ENCODE peak calls at places on chromosomes 3 and 15, in seven cellular contexts. L is ovary, N is nephron progenitor cell, I is RWPE1, U is cardiac fibroblast, X is GM06990, F is fibroblast of the aortic adventitia. P is an unnamed sample.

GRCh38 chr3:115692887-115693524 is 69.7 kb downstream of the GAP43 start:
- DNase-seq in L (peak; percentile 59), N (peak; percentile 78), I (peak; percentile 71), U (peak; percentile 84), X (peak; percentile 19), F (peak; percentile 82), P (peak; percentile 82)

GRCh38 chr3:82100378-82100777 is 338.9 kb upstream of the GBE1 start:
- DNase-seq in L (no peak), N (peak; percentile 20), I (peak; percentile 73), U (no peak), X (no peak), F (peak; percentile 51), P (no peak)

GRCh38 chr3:14289590-14290453 is 111.2 kb downstream of the LSM3 start:
- DNase-seq in L (no peak), N (no peak), I (no peak), U (peak; percentile 89), X (no peak), F (peak; percentile 69), P (peak; percentile 24)

GRCh38 chr3:66565301-66565700 is 64.5 kb upstream of the LRIG1 start:
- DNase-seq in L (no peak), N (no peak), I (no peak), U (no peak), X (no peak), F (peak; percentile 25), P (no peak)

GRCh38 chr3:143002083-143002712 is 828 bp downstream of the U2SURP start:
- DNase-seq in L (no peak), N (no peak), I (peak; percentile 30), U (peak; percentile 49), X (no peak), F (peak; percentile 27), P (no peak)

GRCh38 chr3:189664311-189664710 is 33.1 kb downstream of the TP63 start:
- DNase-seq in L (no peak), N (no peak), I (peak; percentile 63), U (peak; percentile 97), X (no peak), F (peak; percentile 97), P (no peak)

GRCh38 chr15:59104912-59105732 is at the start of gene CCNB2:
- DNase-seq in L (peak; percentile 82), N (peak; percentile 84), I (peak; percentile 98), U (peak; percentile 96), X (peak; percentile 92), F (peak; percentile 94), P (peak; percentile 90)

GRCh38 chr15:39695793-39696192 is 86.8 kb downstream of the FSIP1 start:
- DNase-seq in L (no peak), N (no peak), I (no peak), U (no peak), X (no peak), F (no peak), P (no peak)

GRCh38 chr3:124879395-124879723 is 7.8 kb downstream of the ITGB5 start:
- DNase-seq in L (no peak), N (no peak), I (no peak), U (peak; percentile 36), X (no peak), F (no peak), P (no peak)

GRCh38 chr15:84079885-84080777 is 155.4 kb upstream of the GOLGA6L4 start:
- DNase-seq in L (peak; percentile 19), N (peak; percentile 70), I (peak; percentile 5), U (peak; percentile 25), X (peak; percentile 63), F (peak; percentile 3), P (no peak)

GRCh38 chr15:76931397-76932089 is at the start of gene RCN2:
- DNase-seq in L (peak; percentile 94), N (peak; percentile 94), I (peak; percentile 95), U (peak; percentile 93), X (peak; percentile 95), F (peak; percentile 89), P (peak; percentile 98)

GRCh38 chr3:126259411-126260391 is 79.3 kb upstream of the ALDH1L1 start:
- DNase-seq in L (peak; percentile 82), N (peak; percentile 59), I (no peak), U (peak; percentile 61), X (no peak), F (peak; percentile 40), P (peak; percentile 57)

GRCh38 chr3:105868450-105868744 is 415 bp downstream of the CBLB start:
- DNase-seq in L (no peak), N (peak; percentile 69), I (peak; percentile 18), U (peak; percentile 63), X (no peak), F (peak; percentile 43), P (peak; percentile 53)

GRCh38 chr15:35751421-35752133 is 205.6 kb upstream of the DPH6 start:
- DNase-seq in L (peak; percentile 64), N (peak; percentile 85), I (peak; percentile 53), U (peak; percentile 86), X (no peak), F (peak; percentile 82), P (peak; percentile 41)

GRCh38 chr3:132318451-132318850 is 1.2 kb downstream of the ACP3 start:
- DNase-seq in L (no peak), N (no peak), I (peak; percentile 30), U (peak; percentile 50), X (no peak), F (no peak), P (no peak)

GRCh38 chr3:146374146-146374545 is 95.2 kb downstream of the PLSCR2 start:
- DNase-seq in L (no peak), N (no peak), I (no peak), U (peak; percentile 57), X (no peak), F (peak; percentile 55), P (no peak)

GRCh38 chr3:123757281-123757940 is 126.7 kb downstream of the MYLK start:
- DNase-seq in L (no peak), N (no peak), I (no peak), U (no peak), X (no peak), F (no peak), P (peak; percentile 60)

GRCh38 chr3:48057521-48057920 is 41.3 kb upstream of the MAP4 start:
- DNase-seq in L (no peak), N (no peak), I (no peak), U (no peak), X (no peak), F (peak; percentile 47), P (no peak)

GRCh38 chr3:107928084-107928445 is 162.8 kb downstream of the CD47 start:
- DNase-seq in L (no peak), N (no peak), I (peak; percentile 41), U (peak; percentile 57), X (no peak), F (peak; percentile 42), P (no peak)

DNA sequence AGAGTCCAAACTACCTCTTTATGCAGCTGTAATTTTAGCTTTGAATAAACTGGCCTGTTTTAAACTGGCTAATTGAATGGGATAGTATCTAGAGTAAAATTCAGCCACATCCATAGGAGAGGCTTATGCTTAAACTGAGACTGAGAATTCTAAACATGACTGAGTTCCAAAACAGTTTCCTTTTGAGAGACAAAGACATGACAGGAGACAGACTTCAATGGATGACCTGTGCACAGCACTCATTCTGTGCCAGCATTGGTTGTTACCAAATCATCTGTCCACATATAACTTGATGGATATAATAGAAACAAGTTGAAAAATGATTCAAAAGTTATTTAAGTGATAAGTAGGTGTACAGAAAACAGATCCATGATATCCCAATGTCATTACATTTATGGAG is 20.9 kb downstream of the IL12A start:
- DNase-seq in L (no peak), N (no peak), I (no peak), U (no peak), X (no peak), F (no peak), P (no peak)
- TF ChIP-seq CTCF in L (no peak), N (no peak), I (no peak), U (no peak), X (no peak), F (no peak), P (no peak)

GRCh38 chr15:81257435-81257834 is 60.8 kb downstream of the IL16 start:
- DNase-seq in L (no peak), N (no peak), I (no peak), U (no peak), X (no peak), F (no peak), P (no peak)

GRCh38 chr15:81258455-81258854 is 61.8 kb downstream of the IL16 start:
- DNase-seq in L (no peak), N (no peak), I (no peak), U (no peak), X (no peak), F (no peak), P (no peak)

GRCh38 chr15:81254277-81255265 is 57.9 kb downstream of the IL16 start:
- DNase-seq in L (no peak), N (no peak), I (no peak), U (peak; percentile 38), X (no peak), F (peak; percentile 37), P (no peak)

GRCh38 chr15:81255596-81255995 is 58.9 kb downstream of the IL16 start:
- DNase-seq in L (no peak), N (no peak), I (no peak), U (no peak), X (no peak), F (no peak), P (no peak)

DNA sequence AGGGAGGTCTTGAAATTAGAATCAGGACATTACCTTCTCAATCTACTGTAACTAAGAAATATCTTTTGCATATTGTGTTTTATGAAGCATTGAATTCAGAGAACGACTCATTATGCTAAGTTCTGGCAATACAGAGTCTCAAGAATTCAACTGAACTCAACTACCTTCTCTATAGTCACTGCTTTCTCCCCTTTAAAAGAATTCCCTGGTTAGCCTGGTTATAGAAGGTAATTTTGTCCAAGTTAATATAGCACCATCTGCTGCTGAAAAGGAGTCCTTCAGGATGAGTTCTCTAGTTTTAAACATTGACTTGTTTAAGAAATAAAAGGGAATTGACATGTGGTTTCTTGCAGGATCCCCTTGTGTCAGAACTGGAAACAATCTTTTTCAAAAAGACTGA is 60.2 kb downstream of the IL16 start:
- DNase-seq in L (no peak), N (no peak), I (peak; percentile 57), U (peak; percentile 73), X (no peak), F (peak; percentile 81), P (no peak)
- TF ChIP-seq CTCF in L (peak; percentile 58), N (peak; percentile 34), I (peak; percentile 81), U (peak; percentile 58), X (no peak), F (peak; percentile 64), P (peak; percentile 19)

GRCh38 chr3:63661242-63661641 is 8.8 kb downstream of the SNTN start:
- DNase-seq in L (no peak), N (no peak), I (peak; percentile 3), U (no peak), X (no peak), F (peak; percentile 27), P (peak; percentile 23)
- TF ChIP-seq CTCF in L (no peak), N (no peak), I (no peak), U (peak; percentile 18), X (peak; percentile 30), F (peak; percentile 21), P (no peak)

GRCh38 chr3:57948782-57949242 is 59.4 kb upstream of the FLNB start:
- DNase-seq in L (no peak), N (no peak), I (no peak), U (no peak), X (no peak), F (no peak), P (no peak)

GRCh38 chr3:57949344-57949743 is 58.9 kb upstream of the FLNB start:
- DNase-seq in L (no peak), N (no peak), I (no peak), U (no peak), X (no peak), F (no peak), P (no peak)

GRCh38 chr3:57948080-57948671 is 60.0 kb upstream of the FLNB start:
- DNase-seq in L (no peak), N (no peak), I (no peak), U (no peak), X (no peak), F (no peak), P (no peak)

GRCh38 chr3:57951106-57951882 is 56.9 kb upstream of the FLNB start:
- DNase-seq in L (peak; percentile 48), N (peak; percentile 39), I (peak; percentile 51), U (peak; percentile 85), X (no peak), F (peak; percentile 82), P (peak; percentile 40)

GRCh38 chr3:57949779-57950618 is 58.2 kb upstream of the FLNB start:
- DNase-seq in L (no peak), N (no peak), I (peak; percentile 60), U (peak; percentile 25), X (no peak), F (no peak), P (peak; percentile 76)
- TF ChIP-seq CTCF in L (no peak), N (no peak), I (peak; percentile 35), U (peak; percentile 14), X (no peak), F (peak; percentile 38), P (peak; percentile 39)